ENCODE peak calls at places on chromosomes 3 and 15, in ten cellular contexts. One of them, this sample, is unnamed.

GRCh38 chr3:192188218-192188835 is 539.0 kb downstream of the FGF12 start:
- DNase-seq in lung microvascular endothelial cell: peak
- DNase-seq in activated CD8-positive, alpha-beta T cell treated with anti-CD3 and anti-CD28 coated beads for 36 hours: peak
- DNase-seq in OCI-LY7: peak
- DNase-seq in NCI-H748 treated with DMSO at 0.1 percent for 48 hours: peak
- DNase-seq in smooth muscle cell of the brain vasculature: no peak
- DNase-seq in stimulated activated naive CD8-positive, alpha-beta T cell treated with anti-CD3 and anti-CD28 coated beads, Interleukin-15, Interleukin-2, amounts not matched to agents 100 U/mL and 50 U/mL, for 24 hours: peak
- DNase-seq in occipital lobe: no peak
- DNase-seq in caudate nucleus: no peak
- DNase-seq in stimulated activated CD8-positive, alpha-beta memory T cell treated with anti-CD3 and anti-CD28 coated beads, Interleukin-4, amount 100 ng/mL, for 24 hours: no peak
- DNase-seq in this sample: peak

GRCh38 chr15:57496946-57497944 is 94.5 kb upstream of the MYZAP start:
- DNase-seq in stimulated activated CD8-positive, alpha-beta memory T cell treated with anti-CD3 and anti-CD28 coated beads, Interleukin-4, amount 100 ng/mL, for 24 hours: no peak
- DNase-seq in stimulated activated naive CD8-positive, alpha-beta T cell treated with anti-CD3 and anti-CD28 coated beads, Interleukin-15, Interleukin-2, amounts not matched to agents 100 U/mL and 50 U/mL, for 24 hours: no peak
- DNase-seq in occipital lobe: no peak
- DNase-seq in OCI-LY7: no peak
- DNase-seq in lung microvascular endothelial cell: peak
- DNase-seq in activated CD8-positive, alpha-beta T cell treated with anti-CD3 and anti-CD28 coated beads for 36 hours: no peak
- DNase-seq in smooth muscle cell of the brain vasculature: no peak
- DNase-seq in caudate nucleus: no peak
- DNase-seq in NCI-H748 treated with DMSO at 0.1 percent for 48 hours: peak
- DNase-seq in this sample: no peak

GRCh38 chr15:57259511-57260143 is 116.7 kb upstream of the CGNL1 start:
- DNase-seq in stimulated activated CD8-positive, alpha-beta memory T cell treated with anti-CD3 and anti-CD28 coated beads, Interleukin-4, amount 100 ng/mL, for 24 hours: no peak
- DNase-seq in activated CD8-positive, alpha-beta T cell treated with anti-CD3 and anti-CD28 coated beads for 36 hours: no peak
- DNase-seq in NCI-H748 treated with DMSO at 0.1 percent for 48 hours: peak
- DNase-seq in OCI-LY7: peak
- DNase-seq in stimulated activated naive CD8-positive, alpha-beta T cell treated with anti-CD3 and anti-CD28 coated beads, Interleukin-15, Interleukin-2, amounts not matched to agents 100 U/mL and 50 U/mL, for 24 hours: no peak
- DNase-seq in occipital lobe: no peak
- DNase-seq in lung microvascular endothelial cell: no peak
- DNase-seq in caudate nucleus: no peak
- DNase-seq in smooth muscle cell of the brain vasculature: no peak
- DNase-seq in this sample: no peak

GRCh38 chr3:129727707-129728106 is 121.2 kb upstream of the PLXND1 start:
- DNase-seq in activated CD8-positive, alpha-beta T cell treated with anti-CD3 and anti-CD28 coated beads for 36 hours: no peak
- DNase-seq in NCI-H748 treated with DMSO at 0.1 percent for 48 hours: no peak
- DNase-seq in smooth muscle cell of the brain vasculature: no peak
- DNase-seq in caudate nucleus: no peak
- DNase-seq in occipital lobe: no peak
- DNase-seq in OCI-LY7: no peak
- DNase-seq in lung microvascular endothelial cell: no peak
- DNase-seq in stimulated activated naive CD8-positive, alpha-beta T cell treated with anti-CD3 and anti-CD28 coated beads, Interleukin-15, Interleukin-2, amounts not matched to agents 100 U/mL and 50 U/mL, for 24 hours: no peak
- DNase-seq in stimulated activated CD8-positive, alpha-beta memory T cell treated with anti-CD3 and anti-CD28 coated beads, Interleukin-4, amount 100 ng/mL, for 24 hours: no peak
- DNase-seq in this sample: no peak

GRCh38 chr3:69558912-69559311 is 173.0 kb upstream of the FRMD4B start:
- DNase-seq in smooth muscle cell of the brain vasculature: no peak
- DNase-seq in OCI-LY7: no peak
- DNase-seq in activated CD8-positive, alpha-beta T cell treated with anti-CD3 and anti-CD28 coated beads for 36 hours: no peak
- DNase-seq in lung microvascular endothelial cell: peak
- DNase-seq in stimulated activated naive CD8-positive, alpha-beta T cell treated with anti-CD3 and anti-CD28 coated beads, Interleukin-15, Interleukin-2, amounts not matched to agents 100 U/mL and 50 U/mL, for 24 hours: no peak
- DNase-seq in caudate nucleus: no peak
- DNase-seq in occipital lobe: no peak
- DNase-seq in NCI-H748 treated with DMSO at 0.1 percent for 48 hours: no peak
- DNase-seq in stimulated activated CD8-positive, alpha-beta memory T cell treated with anti-CD3 and anti-CD28 coated beads, Interleukin-4, amount 100 ng/mL, for 24 hours: no peak
- DNase-seq in this sample: no peak

GRCh38 chr15:79815468-79815867 is 81.3 kb downstream of the MTHFS start:
- DNase-seq in NCI-H748 treated with DMSO at 0.1 percent for 48 hours: no peak
- DNase-seq in occipital lobe: no peak
- DNase-seq in caudate nucleus: no peak
- DNase-seq in stimulated activated CD8-positive, alpha-beta memory T cell treated with anti-CD3 and anti-CD28 coated beads, Interleukin-4, amount 100 ng/mL, for 24 hours: no peak
- DNase-seq in stimulated activated naive CD8-positive, alpha-beta T cell treated with anti-CD3 and anti-CD28 coated beads, Interleukin-15, Interleukin-2, amounts not matched to agents 100 U/mL and 50 U/mL, for 24 hours: no peak
- DNase-seq in OCI-LY7: no peak
- DNase-seq in activated CD8-positive, alpha-beta T cell treated with anti-CD3 and anti-CD28 coated beads for 36 hours: no peak
- DNase-seq in smooth muscle cell of the brain vasculature: no peak
- DNase-seq in lung microvascular endothelial cell: no peak
- DNase-seq in this sample: peak

GRCh38 chr15:43239732-43240491 is 19.1 kb upstream of the EPB42 start:
- DNase-seq in stimulated activated naive CD8-positive, alpha-beta T cell treated with anti-CD3 and anti-CD28 coated beads, Interleukin-15, Interleukin-2, amounts not matched to agents 100 U/mL and 50 U/mL, for 24 hours: peak
- DNase-seq in activated CD8-positive, alpha-beta T cell treated with anti-CD3 and anti-CD28 coated beads for 36 hours: peak
- DNase-seq in caudate nucleus: no peak
- DNase-seq in NCI-H748 treated with DMSO at 0.1 percent for 48 hours: no peak
- DNase-seq in occipital lobe: no peak
- DNase-seq in stimulated activated CD8-positive, alpha-beta memory T cell treated with anti-CD3 and anti-CD28 coated beads, Interleukin-4, amount 100 ng/mL, for 24 hours: no peak
- DNase-seq in lung microvascular endothelial cell: no peak
- DNase-seq in smooth muscle cell of the brain vasculature: no peak
- DNase-seq in OCI-LY7: no peak
- DNase-seq in this sample: no peak

GRCh38 chr3:70805044-70805732 is 492.8 kb upstream of the MDFIC2 start:
- DNase-seq in activated CD8-positive, alpha-beta T cell treated with anti-CD3 and anti-CD28 coated beads for 36 hours: no peak
- DNase-seq in occipital lobe: no peak
- DNase-seq in caudate nucleus: no peak
- DNase-seq in NCI-H748 treated with DMSO at 0.1 percent for 48 hours: no peak
- DNase-seq in OCI-LY7: no peak
- DNase-seq in stimulated activated CD8-positive, alpha-beta memory T cell treated with anti-CD3 and anti-CD28 coated beads, Interleukin-4, amount 100 ng/mL, for 24 hours: no peak
- DNase-seq in lung microvascular endothelial cell: peak
- DNase-seq in stimulated activated naive CD8-positive, alpha-beta T cell treated with anti-CD3 and anti-CD28 coated beads, Interleukin-15, Interleukin-2, amounts not matched to agents 100 U/mL and 50 U/mL, for 24 hours: no peak
- DNase-seq in smooth muscle cell of the brain vasculature: no peak
- DNase-seq in this sample: no peak

This sample was measured in posterior cingulate gyrus.